ENCODE peak calls at places on chromosomes 7 and 10, in ten cellular contexts. R, O, T, A, K, M, D, H, N and I are unnamed samples.

GRCh38 chr10:12906051-12906541 is 95.4 kb downstream of the CCDC3 start:
- DNase-seq in M (no peak), H (no peak), K (no peak), A (no peak), D (no peak), R (no peak), O (no peak), T (no peak), N (no peak), I (no peak)

GRCh38 chr7:71896535-71896934 is 515.6 kb downstream of the CALN1 start:
- DNase-seq in O (no peak), H (no peak), M (no peak), A (no peak), T (no peak), K (no peak), N (no peak), D (no peak), R (no peak), I (no peak)

GRCh38 chr10:93993782-93994668 is at the start of gene PLCE1:
- DNase-seq in K (no peak), T (peak; percentile 73), R (peak; percentile 62), H (peak; percentile 89), A (no peak), D (peak; percentile 58), O (peak; percentile 72), N (peak; percentile 80), M (no peak), I (peak; percentile 76)

GRCh38 chr10:93697207-93697606 is 5.2 kb downstream of the FRA10AC1 start:
- DNase-seq in O (no peak), A (no peak), H (no peak), K (no peak), N (no peak), D (no peak), M (no peak), T (no peak), R (no peak), I (no peak)

GRCh38 chr7:152881893-152882292 is 122.3 kb downstream of the ACTR3B start:
- DNase-seq in M (no peak), O (no peak), R (no peak), H (no peak), N (no peak), T (no peak), A (no peak), D (no peak), K (no peak), I (no peak)

GRCh38 chr10:71438761-71439160 is 42.0 kb downstream of the CDH23 start:
- DNase-seq in H (no peak), K (no peak), N (no peak), A (no peak), R (no peak), D (no peak), O (no peak), T (no peak), M (no peak), I (no peak)

GRCh38 chr7:56045796-56046195 is 5.4 kb downstream of the PSPH start:
- DNase-seq in T (no peak), R (no peak), H (no peak), K (no peak), A (no peak), D (no peak), M (no peak), N (no peak), O (no peak), I (no peak)

GRCh38 chr7:92766461-92767003 is 69.8 kb downstream of the CDK6 start:
- DNase-seq in M (no peak), N (peak; percentile 36), H (no peak), K (no peak), D (peak; percentile 49), O (no peak), T (no peak), R (peak; percentile 36), A (no peak), I (no peak)

GRCh38 chr10:91210435-91210834 is 10.0 kb upstream of the PCGF5 start:
- DNase-seq in H (no peak), K (no peak), A (peak; percentile 15), R (no peak), N (no peak), O (peak; percentile 50), D (no peak), M (no peak), T (peak; percentile 80), I (peak; percentile 83)

GRCh38 chr10:124701435-124701834 is 42.7 kb downstream of the FAM53B start:
- DNase-seq in H (peak; percentile 66), N (peak; percentile 76), K (no peak), D (no peak), A (no peak), M (peak; percentile 84), R (no peak), T (peak; percentile 71), O (peak; percentile 80), I (peak; percentile 82)

GRCh38 chr7:157457355-157458253 is 120.8 kb downstream of the DNAJB6 start:
- DNase-seq in R (no peak), K (no peak), N (no peak), T (peak; percentile 12), M (no peak), O (no peak), H (no peak), A (no peak), D (no peak), I (no peak)

GRCh38 chr7:36078816-36079360 is 74.2 kb upstream of the EEPD1 start:
- DNase-seq in T (no peak), K (no peak), M (no peak), O (no peak), A (no peak), R (no peak), D (no peak), H (no peak), N (no peak), I (no peak)

GRCh38 chr10:535953-536352 is 153.5 kb downstream of the DIP2C start:
- DNase-seq in D (no peak), A (no peak), M (no peak), R (no peak), N (no peak), T (no peak), K (no peak), O (no peak), H (peak; percentile 54), I (no peak)

GRCh38 chr10:90856964-90857634 is 740 bp downstream of the HTR7 start:
- DNase-seq in K (no peak), D (no peak), A (no peak), N (no peak), R (no peak), M (no peak), T (no peak), H (no peak), O (no peak), I (peak; percentile 7)

GRCh38 chr10:102682441-102682840 is 31.8 kb downstream of the ARL3 start:
- DNase-seq in D (no peak), T (no peak), R (no peak), K (no peak), N (no peak), A (peak; percentile 29), H (no peak), O (no peak), M (no peak), I (no peak)

GRCh38 chr7:157436763-157437480 is 100.1 kb downstream of the DNAJB6 start:
- DNase-seq in M (no peak), R (no peak), K (peak; percentile 13), A (no peak), N (no peak), T (no peak), H (no peak), O (no peak), D (no peak), I (no peak)

GRCh38 chr10:9823268-9823930 is 1194.3 kb upstream of the CELF2 start:
- DNase-seq in K (peak; percentile 2), H (no peak), D (no peak), O (no peak), R (no peak), A (no peak), M (no peak), N (no peak), T (no peak), I (no peak)

GRCh38 chr10:35822316-35822715 is 180.2 kb upstream of the FZD8 start:
- DNase-seq in K (no peak), D (no peak), H (peak; percentile 97), R (peak; percentile 25), O (peak; percentile 26), T (peak; percentile 18), A (no peak), N (peak; percentile 62), M (peak; percentile 71), I (peak; percentile 34)

GRCh38 chr7:116986611-116987565 is 33.6 kb downstream of the ST7 start:
- DNase-seq in O (no peak), A (no peak), T (no peak), M (no peak), D (no peak), H (no peak), K (no peak), R (peak; percentile 45), N (no peak), I (no peak)

GRCh38 chr10:27744478-27745379 is 890 bp downstream of the MKX start:
- DNase-seq in A (no peak), K (no peak), H (peak; percentile 94), M (no peak), D (no peak), O (peak; percentile 15), R (peak; percentile 71), T (no peak), N (peak; percentile 77), I (peak; percentile 36)

GRCh38 chr10:111392910-111393309 is 316.1 kb downstream of the ADRA2A start:
- DNase-seq in R (no peak), K (no peak), O (no peak), A (no peak), D (no peak), T (no peak), H (no peak), N (no peak), M (no peak), I (no peak)

GRCh38 chr10:130745251-130745650 is 566.3 kb downstream of the TCERG1L start:
- DNase-seq in M (no peak), A (no peak), N (no peak), D (no peak), O (no peak), T (no peak), K (no peak), H (peak; percentile 40), R (no peak), I (no peak)

GRCh38 chr7:124692420-124692819 is 73.2 kb downstream of the GPR37 start:
- DNase-seq in O (no peak), D (no peak), M (no peak), K (no peak), T (no peak), R (no peak), H (no peak), A (no peak), N (no peak), I (no peak)

GRCh38 chr7:134993877-134994456 is 7.7 kb downstream of the AGBL3 start:
- DNase-seq in O (no peak), K (no peak), R (no peak), M (no peak), N (no peak), T (no peak), H (no peak), A (no peak), D (no peak), I (no peak)